ENCODE peak calls at places on chromosomes 12 and 14, in four cellular contexts. X is hepatocyte, V is GM23338, L is left ventricle myocardium inferior. R is an unnamed sample. For H3K36me3, the result is how much of the 10 kb centered on the place peaks cover.

GRCh38 chr12:43921666-43922337 is 85.9 kb downstream of the TMEM117 start:
- DNase-seq in L (no peak), V (peak), X (no peak), R (no peak)

GRCh38 chr14:60196291-60196690 is 31.1 kb upstream of the DHRS7 start:
- DNase-seq in V (no peak), L (no peak), X (no peak), R (no peak)

GRCh38 chr12:100404769-100405407 is 48.0 kb downstream of the SLC17A8 start:
- DNase-seq in V (peak), X (peak), L (no peak), R (no peak)

GRCh38 chr14:68926236-68926635 is 52.9 kb downstream of the ACTN1 start:
- DNase-seq in X (no peak), L (no peak), V (peak), R (no peak)

GRCh38 chr14:94578712-94579111 is 2.5 kb upstream of the SERPINA5 start:
- DNase-seq in V (no peak), L (no peak), X (no peak), R (no peak)

GRCh38 chr12:64323006-64323405 is 67.6 kb downstream of the C12orf56 start:
- DNase-seq in V (no peak), L (no peak), X (no peak), R (no peak)

GRCh38 chr12:122837306-122838265 is 2.3 kb downstream of the HIP1R start:
- DNase-seq in X (peak), V (no peak), L (no peak), R (no peak)

GRCh38 chr12:72295101-72295500 is 22.9 kb downstream of the TRHDE start:
- DNase-seq in X (no peak), V (no peak), L (no peak), R (no peak)

GRCh38 chr14:91752956-91753355 is 21.1 kb upstream of the CATSPERB start:
- DNase-seq in L (no peak), V (no peak), X (no peak), R (no peak)

GRCh38 chr14:26104686-26105085 is 493.1 kb downstream of the NOVA1 start:
- DNase-seq in X (no peak), L (no peak), V (peak), R (no peak)

GRCh38 chr14:100587763-100588411 is 670 bp upstream of the BEGAIN start:
- DNase-seq in X (no peak), V (no peak), L (peak), R (peak)

GRCh38 chr12:120247621-120248030 is 17.9 kb downstream of the PXN start:
- DNase-seq in V (no peak), X (no peak), L (no peak), R (no peak)

GRCh38 chr14:93941293-93941910 is 14.3 kb downstream of the FAM181A start:
- DNase-seq in V (no peak), L (no peak), X (no peak), R (no peak)

GRCh38 chr12:5154091-5154490 is 110.4 kb downstream of the KCNA5 start:
- DNase-seq in L (no peak), V (peak), X (no peak), R (no peak)

GRCh38 chr14:103932791-103933490 is 4.7 kb downstream of the TDRD9 start:
- DNase-seq in L (no peak), V (no peak), X (no peak), R (no peak)

GRCh38 chr12:77104792-77105191 is 39.4 kb upstream of the E2F7 start:
- DNase-seq in L (no peak), X (no peak), V (no peak), R (no peak)

GRCh38 chr12:67484788-67485480 is 163.6 kb upstream of the DYRK2 start:
- DNase-seq in L (no peak), X (no peak), V (no peak), R (no peak)

GRCh38 chr12:116636636-116637519 is 77.7 kb downstream of the MAP1LC3B2 start:
- DNase-seq in X (peak), L (no peak), V (no peak), R (no peak)

GRCh38 chr14:83594874-83595273 is 1935.1 kb upstream of the FLRT2 start:
- DNase-seq in X (no peak), L (no peak), V (peak), R (no peak)

GRCh38 chr14:81302613-81303012 is 81.9 kb upstream of the GTF2A1 start:
- DNase-seq in X (no peak), L (no peak), V (peak), R (no peak)

GRCh38 chr12:22527999-22528398 is 16.3 kb downstream of the C2CD5 start:
- DNase-seq in L (no peak), V (no peak), X (no peak), R (no peak)

GRCh38 chr12:78209851-78210493 is 379.3 kb downstream of the NAV3 start:
- DNase-seq in L (peak), X (no peak), V (no peak), R (no peak)

GRCh38 chr12:111068281-111068680 is 147.9 kb upstream of the MYL2 start:
- DNase-seq in L (no peak), X (no peak), V (no peak), R (no peak)

GRCh38 chr12:50537538-50537919 is 32.7 kb downstream of the DIP2B start:
- DNase-seq in L (no peak), V (no peak), X (no peak), R (no peak)

GRCh38 chr14:56150018-56150417 is 31.8 kb downstream of the PELI2 start:
- DNase-seq in X (no peak), V (no peak), L (no peak), R (no peak)

GRCh38 chr12:113933201-113933786 is 32.8 kb downstream of the RBM19 start:
- DNase-seq in X (peak), V (peak), L (no peak), R (no peak)

GRCh38 chr12:95623554-95624170 is 72.4 kb upstream of the USP44 start:
- DNase-seq in X (peak), V (peak), L (peak), R (peak)

GRCh38 chr14:92792885-92793284 is 1.2 kb upstream of the GOLGA5 start:
- DNase-seq in V (peak), X (no peak), L (no peak), R (no peak)

GRCh38 chr14:92651106-92651792 is 97.2 kb downstream of the LGMN start:
- DNase-seq in V (no peak), X (no peak), L (no peak), R (peak)

GRCh38 chr14:60845523-60845922 is 111.0 kb downstream of the MNAT1 start:
- DNase-seq in L (no peak), V (no peak), X (no peak), R (no peak)

GRCh38 chr14:87888136-87888999 is 104.6 kb downstream of the GALC start:
- DNase-seq in L (no peak), X (peak), V (peak), R (no peak)

GRCh38 chr12:102459314-102459713 is 21.0 kb downstream of the IGF1 start:
- DNase-seq in V (no peak), X (no peak), L (no peak), R (no peak)

GRCh38 chr12:104507672-104508071 is 50.9 kb downstream of the CHST11 start:
- DNase-seq in X (no peak), L (no peak), V (no peak), R (no peak)

GRCh38 chr12:22410497-22410896 is 76.0 kb upstream of the ST8SIA1 start:
- DNase-seq in V (no peak), X (peak), L (no peak), R (no peak)

GRCh38 chr14:53367631-53368030 is 214.5 kb upstream of the DDHD1 start:
- DNase-seq in L (no peak), X (peak), V (no peak), R (no peak)

GRCh38 chr14:71885301-71885700 is 46.9 kb upstream of the RGS6 start:
- DNase-seq in L (no peak), V (no peak), X (no peak), R (no peak)

GRCh38 chr12:42343721-42344120 is 17.8 kb downstream of the PPHLN1 start:
- DNase-seq in V (no peak), X (no peak), L (no peak), R (no peak)

GRCh38 chr12:3692616-3693365 is 60.1 kb downstream of the CRACR2A start:
- DNase-seq in X (no peak), V (no peak), L (no peak), R (no peak)

GRCh38 chr12:3694673-3695072 is 58.2 kb downstream of the CRACR2A start:
- DNase-seq in X (no peak), V (no peak), L (no peak), R (no peak)

GRCh38 chr12:3697311-3697870 is 55.5 kb downstream of the CRACR2A start:
- DNase-seq in L (no peak), X (no peak), V (no peak), R (no peak)

GRCh38 chr12:3700861-3701260 is 52.0 kb downstream of the CRACR2A start:
- DNase-seq in X (no peak), L (no peak), V (no peak), R (no peak)

DNA sequence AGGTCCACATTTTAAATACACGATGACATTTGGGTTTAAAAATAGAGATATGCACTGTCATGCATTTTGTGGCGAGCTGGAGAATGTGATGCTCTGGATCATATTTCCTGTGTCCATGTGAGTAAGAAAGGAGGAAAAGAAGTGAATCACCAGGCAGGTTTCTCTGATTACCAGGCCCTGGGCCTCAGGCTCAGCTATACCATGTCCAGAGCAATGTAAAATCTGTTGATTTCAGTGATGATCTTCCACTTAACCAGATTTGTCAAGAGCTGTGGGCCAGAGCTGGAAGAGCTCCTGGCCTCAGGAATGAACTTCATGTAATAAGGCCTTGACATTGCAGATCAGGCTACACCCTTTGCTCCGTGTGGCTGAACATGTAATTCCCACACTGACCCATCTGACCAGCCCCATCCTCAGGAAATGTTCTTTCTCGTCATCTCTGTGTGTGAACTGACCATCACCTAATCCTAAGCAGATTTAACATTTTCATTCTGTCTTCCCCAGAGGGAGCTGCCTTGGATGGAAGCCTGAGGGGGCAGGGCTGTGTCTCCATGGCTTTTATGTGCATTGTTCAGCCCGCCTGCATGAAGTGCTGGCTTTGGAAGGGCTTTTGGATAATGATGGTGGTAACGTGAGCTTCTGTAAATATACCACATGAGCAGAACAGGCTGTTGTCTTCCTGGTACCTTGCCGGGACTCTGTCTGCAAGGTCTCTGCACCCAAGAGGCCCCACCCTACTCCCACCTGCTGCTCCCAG is 54.5 kb downstream of the CRACR2A start:
- DNase-seq in X (no peak), L (no peak), V (no peak), R (no peak)
- H3K27ac ChIP-seq in X (no peak), L (no peak), V (no peak), R (no peak)

GRCh38 chr12:2825133-2825532 is 9.7 kb downstream of the NRIP2 start:
- DNase-seq in X (no peak), V (no peak), L (no peak), R (no peak)
- H3K36me3 ChIP-seq in X (under half), V (under half), L (half or more), R (half or more)

GRCh38 chr14:86022031-86022629 is 492.2 kb downstream of the FLRT2 start:
- DNase-seq in V (no peak), X (no peak), L (no peak), R (no peak)
- H3K27ac ChIP-seq in V (no peak), X (no peak), L (no peak), R (no peak)

GRCh38 chr12:69298947-69299346 is 49.2 kb upstream of the LYZ start:
- DNase-seq in X (no peak), L (no peak), V (no peak), R (no peak)

GRCh38 chr12:69298133-69298532 is 50.0 kb upstream of the LYZ start:
- DNase-seq in V (no peak), L (no peak), X (no peak), R (no peak)
- H3K36me3 ChIP-seq in V (under half), L (under half), X (under half), R (under half)

DNA sequence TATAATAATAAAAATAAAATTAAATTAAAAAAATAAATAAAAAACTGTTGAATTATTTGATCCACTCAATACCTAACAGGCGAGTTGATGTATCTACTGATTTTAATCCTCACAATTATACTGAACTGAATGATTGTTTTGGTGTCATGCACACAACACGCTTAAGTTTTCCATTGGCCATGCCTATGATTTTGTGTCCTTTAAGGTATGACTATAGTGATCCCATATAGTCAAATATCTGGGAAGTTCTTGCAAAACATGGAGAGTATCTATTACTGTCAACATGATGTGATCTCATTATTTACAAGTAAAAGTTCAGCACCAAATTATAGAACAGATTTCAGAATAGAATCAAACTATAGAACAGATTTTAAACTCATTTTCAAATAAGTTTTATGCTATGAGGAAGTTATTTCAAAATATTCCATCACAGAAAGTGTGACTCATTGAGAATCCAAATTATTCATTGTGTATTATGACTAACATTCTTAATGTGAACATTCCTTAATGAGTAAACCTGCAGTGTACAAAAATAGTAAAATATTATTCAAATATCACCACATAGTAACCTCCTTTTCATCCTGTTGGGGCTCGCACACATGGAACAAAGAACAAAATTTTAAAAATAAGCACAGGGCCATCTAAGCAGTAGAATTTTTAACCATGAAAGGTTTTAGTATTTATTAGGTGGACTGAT is 190.4 kb downstream of the SLC25A21 start:
- DNase-seq in V (no peak), L (no peak), X (no peak), R (no peak)
- H3K27ac ChIP-seq in V (no peak), L (no peak), X (no peak), R (no peak)

DNA sequence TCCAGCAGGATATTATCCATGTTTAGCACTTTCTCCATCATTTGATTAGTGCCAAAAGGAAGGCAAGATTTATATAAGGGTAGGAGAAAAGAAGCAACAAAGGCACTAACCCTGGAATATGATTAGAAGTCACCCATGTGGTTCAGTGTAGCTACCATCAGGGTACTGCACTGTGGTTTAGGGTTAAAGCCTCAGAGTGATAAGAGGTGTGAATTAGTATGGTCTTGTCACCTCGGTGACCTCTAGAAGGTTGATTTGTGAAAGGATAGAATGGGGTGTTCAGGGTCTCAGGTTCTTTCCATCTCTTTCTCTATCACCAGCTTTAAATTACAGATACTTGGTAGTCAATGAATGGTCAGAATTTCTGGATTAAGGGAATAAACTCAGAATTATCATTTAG is 103.0 kb upstream of the TMTC2 start:
- DNase-seq in L (no peak), V (no peak), X (no peak), R (no peak)
- H3K36me3 ChIP-seq in L (under half), V (under half), X (under half), R (under half)

DNA sequence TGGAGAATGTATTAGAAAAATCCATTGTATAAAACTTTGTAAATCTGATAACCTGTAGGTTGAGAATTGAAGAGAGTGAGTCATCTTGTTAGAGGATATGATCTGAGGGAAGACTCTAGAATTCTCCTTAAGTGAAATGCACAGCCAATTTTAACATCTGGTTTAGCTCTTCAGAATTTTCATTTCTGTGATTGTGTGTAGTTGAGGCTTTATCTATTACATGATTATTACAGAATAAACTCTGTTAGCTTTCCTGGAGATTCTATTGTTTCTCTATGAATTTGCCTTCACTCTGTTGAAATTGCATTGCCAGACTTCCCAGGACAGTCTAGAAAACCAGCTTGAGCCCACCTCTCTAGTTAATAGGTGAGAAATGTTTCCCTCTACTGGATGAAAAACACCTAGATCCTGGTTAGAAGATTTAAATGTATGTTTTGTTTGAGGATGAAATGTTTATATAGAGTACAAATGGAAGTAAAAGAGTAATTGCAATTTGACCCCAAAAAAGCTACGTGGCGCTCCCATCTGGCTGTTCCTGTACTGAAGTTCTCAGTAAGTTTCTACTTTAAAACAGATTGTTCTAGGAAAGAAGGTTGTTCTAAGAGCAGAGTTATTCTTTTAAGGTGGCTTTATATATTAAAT is 2.9 kb downstream of the NUDT4 start:
- DNase-seq in X (peak), L (no peak), V (peak), R (no peak)
- H3K27ac ChIP-seq in X (peak), L (peak), V (peak), R (peak)

GRCh38 chr14:20382526-20382925 is 30.8 kb downstream of the TEP1 start:
- DNase-seq in X (no peak), L (no peak), V (no peak), R (no peak)
- H3K36me3 ChIP-seq in X (under half), L (half or more), V (under half), R (half or more)

GRCh38 chr12:12807970-12808702 is 5.0 kb upstream of the DDX47 start:
- DNase-seq in X (no peak), L (peak), V (no peak), R (no peak)
- H3K27ac ChIP-seq in X (peak), L (peak), V (no peak), R (peak)

DNA sequence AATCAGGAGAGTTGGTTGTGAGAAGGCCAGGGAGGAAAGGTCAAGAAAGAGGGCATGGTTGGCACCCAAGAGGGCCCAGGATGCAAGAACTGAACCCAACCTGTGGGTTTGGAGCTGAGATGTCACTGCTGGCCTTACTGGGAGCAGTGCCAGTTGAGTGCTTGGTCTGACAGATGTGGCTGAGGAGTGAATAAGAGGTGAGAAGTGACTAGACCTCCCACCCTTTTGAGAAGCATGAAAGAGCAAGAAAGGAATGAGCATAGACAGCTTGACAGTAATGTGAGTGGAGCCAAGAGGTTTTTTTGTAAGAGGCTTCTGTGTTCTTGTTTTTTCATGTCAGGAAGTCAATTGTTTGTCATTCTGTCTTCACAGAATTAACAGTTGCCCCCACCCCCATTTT is 95.3 kb downstream of the FGD4 start:
- DNase-seq in V (no peak), L (no peak), X (no peak), R (no peak)
- H3K36me3 ChIP-seq in V (under half), L (under half), X (under half), R (under half)

R was measured in left lung.